ENCODE peak calls at places on chromosomes 11 and 22, in ten cellular contexts. One of them, this sample, is unnamed. For H3K4me1, the result is how much of the 10 kb centered on the place peaks cover.

GRCh38 chr11:59283311-59283710 is 70.6 kb upstream of the MPEG1 start:
- DNase-seq in adipocyte: no peak
- DNase-seq in neuronal stem cell: no peak
- DNase-seq in IMR-90: no peak
- DNase-seq in psoas muscle: no peak
- DNase-seq in right cardiac atrium: no peak
- DNase-seq in DND-41: no peak
- DNase-seq in cardiac muscle cell: no peak
- DNase-seq in Caco-2: no peak
- DNase-seq in SJSA1: no peak
- DNase-seq in this sample: no peak

GRCh38 chr22:48748113-48748859 is 1079.4 kb downstream of the BRD1 start:
- DNase-seq in adipocyte: no peak
- DNase-seq in right cardiac atrium: no peak
- DNase-seq in IMR-90: no peak
- DNase-seq in Caco-2: no peak
- DNase-seq in cardiac muscle cell: no peak
- DNase-seq in SJSA1: peak
- DNase-seq in psoas muscle: no peak
- DNase-seq in neuronal stem cell: no peak
- DNase-seq in DND-41: no peak
- DNase-seq in this sample: no peak

GRCh38 chr22:30541979-30542810 is 4.3 kb downstream of the SEC14L6 start:
- DNase-seq in SJSA1: no peak
- DNase-seq in psoas muscle: no peak
- DNase-seq in IMR-90: no peak
- DNase-seq in right cardiac atrium: no peak
- DNase-seq in adipocyte: peak
- DNase-seq in DND-41: no peak
- DNase-seq in neuronal stem cell: peak
- DNase-seq in Caco-2: no peak
- DNase-seq in cardiac muscle cell: peak
- DNase-seq in this sample: no peak

GRCh38 chr11:48169259-48169658 is 47.4 kb upstream of the OR4B1 start:
- DNase-seq in IMR-90: no peak
- DNase-seq in right cardiac atrium: no peak
- DNase-seq in SJSA1: no peak
- DNase-seq in DND-41: no peak
- DNase-seq in adipocyte: no peak
- DNase-seq in psoas muscle: no peak
- DNase-seq in neuronal stem cell: no peak
- DNase-seq in cardiac muscle cell: no peak
- DNase-seq in Caco-2: no peak
- DNase-seq in this sample: no peak

GRCh38 chr11:62418136-62418535 is 697 bp upstream of the SCGB1A1 start:
- DNase-seq in IMR-90: no peak
- DNase-seq in right cardiac atrium: no peak
- DNase-seq in neuronal stem cell: no peak
- DNase-seq in Caco-2: no peak
- DNase-seq in DND-41: no peak
- DNase-seq in cardiac muscle cell: no peak
- DNase-seq in SJSA1: no peak
- DNase-seq in adipocyte: no peak
- DNase-seq in psoas muscle: no peak
- DNase-seq in this sample: no peak

GRCh38 chr11:2091112-2091746 is 48.0 kb downstream of the IGF2 start:
- DNase-seq in neuronal stem cell: no peak
- DNase-seq in SJSA1: no peak
- DNase-seq in psoas muscle: no peak
- DNase-seq in DND-41: no peak
- DNase-seq in cardiac muscle cell: no peak
- DNase-seq in Caco-2: no peak
- DNase-seq in adipocyte: no peak
- DNase-seq in IMR-90: no peak
- DNase-seq in right cardiac atrium: no peak
- DNase-seq in this sample: no peak

GRCh38 chr11:90747057-90747456 is 524.2 kb upstream of the CHORDC1 start:
- DNase-seq in psoas muscle: no peak
- DNase-seq in SJSA1: no peak
- DNase-seq in cardiac muscle cell: peak
- DNase-seq in Caco-2: no peak
- DNase-seq in IMR-90: no peak
- DNase-seq in DND-41: no peak
- DNase-seq in neuronal stem cell: no peak
- DNase-seq in adipocyte: peak
- DNase-seq in right cardiac atrium: no peak
- DNase-seq in this sample: no peak

GRCh38 chr11:3129591-3130268 is 35.4 kb downstream of the OSBPL5 start:
- DNase-seq in neuronal stem cell: no peak
- DNase-seq in SJSA1: no peak
- DNase-seq in adipocyte: no peak
- DNase-seq in psoas muscle: peak
- DNase-seq in DND-41: no peak
- DNase-seq in right cardiac atrium: no peak
- DNase-seq in IMR-90: no peak
- DNase-seq in cardiac muscle cell: no peak
- DNase-seq in Caco-2: no peak
- DNase-seq in this sample: no peak

GRCh38 chr11:130448039-130448415 is 418 bp upstream of the ADAMTS15 start:
- DNase-seq in SJSA1: no peak
- DNase-seq in right cardiac atrium: no peak
- DNase-seq in neuronal stem cell: no peak
- DNase-seq in adipocyte: no peak
- DNase-seq in Caco-2: no peak
- DNase-seq in cardiac muscle cell: no peak
- DNase-seq in psoas muscle: no peak
- DNase-seq in IMR-90: no peak
- DNase-seq in DND-41: no peak
- DNase-seq in this sample: no peak

GRCh38 chr11:2891291-2891690 is 5.7 kb upstream of the CDKN1C start:
- DNase-seq in Caco-2: no peak
- DNase-seq in right cardiac atrium: no peak
- DNase-seq in IMR-90: no peak
- DNase-seq in SJSA1: no peak
- DNase-seq in DND-41: peak
- DNase-seq in cardiac muscle cell: no peak
- DNase-seq in adipocyte: no peak
- DNase-seq in neuronal stem cell: no peak
- DNase-seq in psoas muscle: no peak
- DNase-seq in this sample: no peak

GRCh38 chr11:33672273-33672672 is 28.4 kb downstream of the C11orf91 start:
- DNase-seq in cardiac muscle cell: no peak
- DNase-seq in neuronal stem cell: no peak
- DNase-seq in psoas muscle: no peak
- DNase-seq in DND-41: no peak
- DNase-seq in right cardiac atrium: no peak
- DNase-seq in Caco-2: no peak
- DNase-seq in adipocyte: no peak
- DNase-seq in SJSA1: no peak
- DNase-seq in IMR-90: no peak
- DNase-seq in this sample: no peak

GRCh38 chr22:16783930-16784354 is 41.3 kb downstream of the XKR3 start:
- DNase-seq in right cardiac atrium: no peak
- DNase-seq in DND-41: peak
- DNase-seq in IMR-90: no peak
- DNase-seq in Caco-2: no peak
- DNase-seq in neuronal stem cell: no peak
- DNase-seq in psoas muscle: no peak
- DNase-seq in cardiac muscle cell: no peak
- DNase-seq in adipocyte: no peak
- DNase-seq in SJSA1: no peak
- DNase-seq in this sample: no peak

GRCh38 chr11:44335052-44335894 is 25.3 kb upstream of the ALX4 start:
- DNase-seq in cardiac muscle cell: no peak
- DNase-seq in IMR-90: no peak
- DNase-seq in right cardiac atrium: no peak
- DNase-seq in DND-41: no peak
- DNase-seq in SJSA1: no peak
- DNase-seq in Caco-2: no peak
- DNase-seq in psoas muscle: no peak
- DNase-seq in adipocyte: no peak
- DNase-seq in neuronal stem cell: no peak
- DNase-seq in this sample: no peak

GRCh38 chr22:23070418-23071162 is at the start of gene GNAZ:
- DNase-seq in SJSA1: no peak
- DNase-seq in DND-41: no peak
- DNase-seq in IMR-90: no peak
- DNase-seq in neuronal stem cell: peak
- DNase-seq in right cardiac atrium: no peak
- DNase-seq in cardiac muscle cell: no peak
- DNase-seq in adipocyte: peak
- DNase-seq in psoas muscle: peak
- DNase-seq in Caco-2: peak
- DNase-seq in this sample: no peak

GRCh38 chr11:18617688-18618340 is 16.3 kb downstream of the SPTY2D1 start:
- DNase-seq in SJSA1: no peak
- DNase-seq in DND-41: peak
- DNase-seq in cardiac muscle cell: peak
- DNase-seq in psoas muscle: no peak
- DNase-seq in adipocyte: peak
- DNase-seq in Caco-2: no peak
- DNase-seq in neuronal stem cell: no peak
- DNase-seq in right cardiac atrium: no peak
- DNase-seq in IMR-90: peak
- DNase-seq in this sample: peak
- H3K4me3 ChIP-seq in SJSA1: no peak
- H3K4me3 ChIP-seq in DND-41: no peak
- H3K4me3 ChIP-seq in cardiac muscle cell: no peak
- H3K4me3 ChIP-seq in psoas muscle: no peak
- H3K4me3 ChIP-seq in adipocyte: peak
- H3K4me3 ChIP-seq in Caco-2: no peak
- H3K4me3 ChIP-seq in neuronal stem cell: no peak
- H3K4me3 ChIP-seq in right cardiac atrium: no peak
- H3K4me3 ChIP-seq in IMR-90: peak
- H3K4me3 ChIP-seq in this sample: no peak

GRCh38 chr11:111632798-111633197 is 30.5 kb downstream of the SIK2 start:
- DNase-seq in neuronal stem cell: no peak
- DNase-seq in psoas muscle: no peak
- DNase-seq in IMR-90: no peak
- DNase-seq in SJSA1: no peak
- DNase-seq in DND-41: no peak
- DNase-seq in right cardiac atrium: no peak
- DNase-seq in Caco-2: no peak
- DNase-seq in cardiac muscle cell: no peak
- DNase-seq in adipocyte: no peak
- DNase-seq in this sample: no peak
- H3K4me1 ChIP-seq in neuronal stem cell: under half
- H3K4me1 ChIP-seq in psoas muscle: under half
- H3K4me1 ChIP-seq in IMR-90: under half
- H3K4me1 ChIP-seq in SJSA1: half or more
- H3K4me1 ChIP-seq in DND-41: under half
- H3K4me1 ChIP-seq in right cardiac atrium: under half
- H3K4me1 ChIP-seq in Caco-2: under half
- H3K4me1 ChIP-seq in cardiac muscle cell: under half
- H3K4me1 ChIP-seq in adipocyte: under half
- H3K4me1 ChIP-seq in this sample: under half

DNA sequence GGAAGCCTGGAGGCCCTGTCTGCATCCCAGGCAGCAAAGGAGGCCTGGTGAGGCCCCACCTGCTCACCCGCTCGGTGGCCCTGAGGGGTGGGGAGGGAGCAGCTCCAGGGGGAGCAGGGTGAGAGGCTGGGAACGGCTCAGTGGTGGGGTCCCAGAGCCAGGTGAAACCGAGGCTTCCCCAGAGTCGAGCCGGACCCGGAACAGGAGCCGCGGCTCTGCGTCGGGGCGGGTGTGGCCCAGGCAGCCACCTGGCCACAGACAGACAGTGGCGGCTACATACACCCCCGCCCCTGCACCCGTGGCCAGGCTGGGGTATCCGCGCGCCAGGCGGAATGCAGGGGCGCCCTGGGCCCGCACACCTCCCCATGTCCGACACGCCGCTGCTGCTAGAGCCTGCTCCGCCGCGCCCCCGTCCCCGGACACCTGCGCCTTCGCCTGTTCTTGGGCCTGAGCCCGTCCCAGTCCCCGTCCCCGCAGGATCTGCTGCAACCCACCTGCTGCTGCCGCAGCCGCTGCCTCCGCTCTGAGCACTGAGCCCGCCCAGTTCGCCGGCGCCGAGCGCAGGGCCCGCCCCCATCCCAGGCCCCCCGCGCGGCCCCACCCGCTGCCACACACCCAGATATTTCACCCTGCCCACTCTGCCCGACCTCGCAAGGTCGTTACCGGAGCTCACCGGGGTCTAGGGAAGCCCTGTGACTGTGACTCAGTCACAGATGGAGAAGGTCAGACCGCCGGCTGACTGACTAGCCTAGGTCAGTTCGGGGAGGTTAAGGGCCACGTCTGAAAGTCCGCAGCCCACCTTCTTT is at the start of gene SLC7A4:
- DNase-seq in neuronal stem cell: no peak
- DNase-seq in cardiac muscle cell: no peak
- DNase-seq in SJSA1: no peak
- DNase-seq in psoas muscle: no peak
- DNase-seq in DND-41: no peak
- DNase-seq in right cardiac atrium: no peak
- DNase-seq in Caco-2: no peak
- DNase-seq in IMR-90: no peak
- DNase-seq in adipocyte: no peak
- DNase-seq in this sample: no peak
- H3K4me3 ChIP-seq in neuronal stem cell: no peak
- H3K4me3 ChIP-seq in cardiac muscle cell: peak
- H3K4me3 ChIP-seq in SJSA1: no peak
- H3K4me3 ChIP-seq in psoas muscle: peak
- H3K4me3 ChIP-seq in DND-41: no peak
- H3K4me3 ChIP-seq in right cardiac atrium: peak
- H3K4me3 ChIP-seq in Caco-2: peak
- H3K4me3 ChIP-seq in IMR-90: no peak
- H3K4me3 ChIP-seq in adipocyte: peak
- H3K4me3 ChIP-seq in this sample: no peak

GRCh38 chr11:68312780-68313573 is 586 bp downstream of the LRP5 start:
- DNase-seq in Caco-2: peak
- DNase-seq in right cardiac atrium: no peak
- DNase-seq in cardiac muscle cell: no peak
- DNase-seq in psoas muscle: no peak
- DNase-seq in neuronal stem cell: no peak
- DNase-seq in DND-41: no peak
- DNase-seq in IMR-90: no peak
- DNase-seq in adipocyte: peak
- DNase-seq in SJSA1: no peak
- DNase-seq in this sample: no peak

GRCh38 chr11:68313574-68314202 is 1.3 kb downstream of the LRP5 start:
- DNase-seq in psoas muscle: no peak
- DNase-seq in neuronal stem cell: no peak
- DNase-seq in right cardiac atrium: no peak
- DNase-seq in Caco-2: peak
- DNase-seq in DND-41: peak
- DNase-seq in cardiac muscle cell: peak
- DNase-seq in adipocyte: peak
- DNase-seq in IMR-90: peak
- DNase-seq in SJSA1: peak
- DNase-seq in this sample: no peak

GRCh38 chr11:68315581-68315920 is 3.2 kb downstream of the LRP5 start:
- DNase-seq in SJSA1: no peak
- DNase-seq in neuronal stem cell: no peak
- DNase-seq in psoas muscle: no peak
- DNase-seq in Caco-2: no peak
- DNase-seq in cardiac muscle cell: no peak
- DNase-seq in right cardiac atrium: peak
- DNase-seq in adipocyte: no peak
- DNase-seq in DND-41: no peak
- DNase-seq in IMR-90: no peak
- DNase-seq in this sample: no peak

GRCh38 chr11:68314886-68315580 is 2.6 kb downstream of the LRP5 start:
- DNase-seq in SJSA1: peak
- DNase-seq in adipocyte: no peak
- DNase-seq in IMR-90: peak
- DNase-seq in psoas muscle: no peak
- DNase-seq in cardiac muscle cell: peak
- DNase-seq in Caco-2: peak
- DNase-seq in DND-41: no peak
- DNase-seq in neuronal stem cell: no peak
- DNase-seq in right cardiac atrium: no peak
- DNase-seq in this sample: no peak

GRCh38 chr11:68314203-68314885 is 2.0 kb downstream of the LRP5 start:
- DNase-seq in DND-41: no peak
- DNase-seq in IMR-90: no peak
- DNase-seq in psoas muscle: no peak
- DNase-seq in right cardiac atrium: no peak
- DNase-seq in Caco-2: peak
- DNase-seq in neuronal stem cell: no peak
- DNase-seq in cardiac muscle cell: no peak
- DNase-seq in SJSA1: no peak
- DNase-seq in adipocyte: no peak
- DNase-seq in this sample: no peak
- H3K4me1 ChIP-seq in DND-41: under half
- H3K4me1 ChIP-seq in IMR-90: under half
- H3K4me1 ChIP-seq in psoas muscle: under half
- H3K4me1 ChIP-seq in right cardiac atrium: under half
- H3K4me1 ChIP-seq in Caco-2: under half
- H3K4me1 ChIP-seq in neuronal stem cell: under half
- H3K4me1 ChIP-seq in cardiac muscle cell: under half
- H3K4me1 ChIP-seq in SJSA1: under half
- H3K4me1 ChIP-seq in adipocyte: under half
- H3K4me1 ChIP-seq in this sample: under half